ENCODE peak calls at places on chromosomes 16 and 17, in six cellular contexts. K, S, V, U, W and M are unnamed samples.

GRCh38 chr17:3892095-3892998 is 506 bp downstream of the CAMKK1 start:
- DNase-seq in K (peak; percentile 85), S (peak; percentile 96), V (peak; percentile 23), U (peak; percentile 93), W (peak; percentile 69), M (peak; percentile 94)

GRCh38 chr16:49833796-49834195 is 22.1 kb downstream of the ZNF423 start:
- DNase-seq in K (no peak), S (peak; percentile 69), V (no peak), U (no peak), W (no peak), M (no peak)

GRCh38 chr17:73261952-73262675 is 434 bp upstream of the CPSF4L start:
- DNase-seq in K (no peak), S (peak; percentile 67), V (no peak), U (no peak), W (no peak), M (peak; percentile 40)

GRCh38 chr17:77323413-77324171 is 182.8 kb downstream of the SEC14L1 start:
- DNase-seq in K (peak; percentile 62), S (peak; percentile 82), V (no peak), U (peak; percentile 68), W (peak; percentile 25), M (peak; percentile 92)

GRCh38 chr17:58335779-58336455 is 7.3 kb upstream of the TSPOAP1 start:
- DNase-seq in K (no peak), S (peak; percentile 58), V (peak; percentile 91), U (peak; percentile 57), W (peak; percentile 41), M (peak; percentile 68)

GRCh38 chr17:49835472-49835871 is 12.4 kb downstream of the TAC4 start:
- DNase-seq in K (no peak), S (no peak), V (no peak), U (no peak), W (no peak), M (no peak)

GRCh38 chr16:30407794-30408534 is 558 bp downstream of the ZNF771 start:
- DNase-seq in K (peak; percentile 54), S (no peak), V (no peak), U (no peak), W (no peak), M (no peak)

GRCh38 chr17:44014437-44015172 is at the start of gene TMEM101:
- DNase-seq in K (peak; percentile 94), S (peak; percentile 96), V (peak; percentile 91), U (peak; percentile 94), W (peak; percentile 97), M (peak; percentile 96)

GRCh38 chr16:28181557-28181914 is 30.2 kb downstream of the XPO6 start:
- DNase-seq in K (peak; percentile 34), S (peak; percentile 69), V (no peak), U (no peak), W (peak; percentile 61), M (no peak)

GRCh38 chr17:77890771-77891170 is 67.7 kb upstream of the TNRC6C start:
- DNase-seq in K (no peak), S (peak; percentile 42), V (no peak), U (peak; percentile 31), W (no peak), M (peak; percentile 39)

GRCh38 chr17:7912927-7913524 is 3.1 kb downstream of the RNF227 start:
- DNase-seq in K (no peak), S (no peak), V (peak; percentile 83), U (no peak), W (peak; percentile 73), M (no peak)

GRCh38 chr16:57648125-57648524 is 19.7 kb downstream of the ADGRG1 start:
- DNase-seq in K (no peak), S (no peak), V (peak; percentile 34), U (no peak), W (no peak), M (no peak)

GRCh38 chr17:77372444-77373297 is 231.9 kb downstream of the SEC14L1 start:
- DNase-seq in K (peak; percentile 94), S (peak; percentile 95), V (peak; percentile 75), U (peak; percentile 86), W (no peak), M (peak; percentile 96)

GRCh38 chr16:175145-175949 is 1.1 kb upstream of the HBA1 start:
- DNase-seq in K (no peak), S (no peak), V (no peak), U (no peak), W (no peak), M (peak; percentile 19)

GRCh38 chr16:265002-265529 is 10.7 kb downstream of the RGS11 start:
- DNase-seq in K (no peak), S (no peak), V (no peak), U (no peak), W (no peak), M (no peak)

GRCh38 chr16:82082543-82083244 is 47.6 kb downstream of the HSD17B2 start:
- DNase-seq in K (no peak), S (no peak), V (peak; percentile 28), U (no peak), W (peak; percentile 62), M (no peak)

GRCh38 chr17:8375738-8376259 is 705 bp downstream of the KRABD2 start:
- DNase-seq in K (no peak), S (no peak), V (no peak), U (no peak), W (no peak), M (no peak)

GRCh38 chr17:63066158-63066808 is 100.2 kb downstream of the TANC2 start:
- DNase-seq in K (no peak), S (peak; percentile 60), V (no peak), U (no peak), W (no peak), M (peak; percentile 33)

GRCh38 chr17:28174352-28175046 is 132.0 kb downstream of the NLK start:
- DNase-seq in K (no peak), S (no peak), V (no peak), U (no peak), W (peak; percentile 13), M (no peak)

GRCh38 chr17:17497065-17497844 is 1.1 kb upstream of the RASD1 start:
- DNase-seq in K (no peak), S (no peak), V (no peak), U (no peak), W (no peak), M (peak; percentile 57)

GRCh38 chr16:54346046-54346445 is 59.5 kb upstream of the IRX3 start:
- DNase-seq in K (no peak), S (no peak), V (no peak), U (no peak), W (no peak), M (no peak)

GRCh38 chr17:37481001-37481665 is 8.6 kb upstream of the DUSP14 start:
- DNase-seq in K (no peak), S (no peak), V (no peak), U (no peak), W (no peak), M (no peak)

GRCh38 chr17:1865252-1866037 is 35.6 kb downstream of the RPA1 start:
- DNase-seq in K (no peak), S (no peak), V (peak; percentile 56), U (peak; percentile 57), W (peak; percentile 64), M (no peak)

GRCh38 chr17:27538156-27538955 is 82.1 kb downstream of the KSR1 start:
- DNase-seq in K (no peak), S (no peak), V (no peak), U (no peak), W (no peak), M (no peak)

GRCh38 chr16:78791011-78791410 is 691.6 kb downstream of the WWOX start:
- DNase-seq in K (no peak), S (no peak), V (no peak), U (no peak), W (no peak), M (no peak)

GRCh38 chr17:83037084-83037950 is 42.1 kb upstream of the METRNL start:
- DNase-seq in K (no peak), S (peak; percentile 46), V (no peak), U (no peak), W (no peak), M (no peak)

GRCh38 chr17:44536090-44536960 is 21.0 kb upstream of the FZD2 start:
- DNase-seq in K (peak; percentile 30), S (no peak), V (no peak), U (no peak), W (no peak), M (no peak)

GRCh38 chr17:32943647-32944191 is 15.8 kb downstream of the TMEM98 start:
- DNase-seq in K (no peak), S (peak; percentile 68), V (no peak), U (no peak), W (no peak), M (no peak)

GRCh38 chr17:64572682-64573154 is 65.9 kb downstream of the CEP95 start:
- DNase-seq in K (no peak), S (no peak), V (no peak), U (no peak), W (peak; percentile 70), M (no peak)
- H3K36me3 ChIP-seq in K (peaks cover 3% of the 10 kb centered on the region), S (peaks cover 14% of the 10 kb centered on the region), V (no peaks in the 10 kb centered on the region), U (peaks cover 66% of the 10 kb centered on the region), W (peaks cover 54% of the 10 kb centered on the region), M (peaks cover 4% of the 10 kb centered on the region)

DNA sequence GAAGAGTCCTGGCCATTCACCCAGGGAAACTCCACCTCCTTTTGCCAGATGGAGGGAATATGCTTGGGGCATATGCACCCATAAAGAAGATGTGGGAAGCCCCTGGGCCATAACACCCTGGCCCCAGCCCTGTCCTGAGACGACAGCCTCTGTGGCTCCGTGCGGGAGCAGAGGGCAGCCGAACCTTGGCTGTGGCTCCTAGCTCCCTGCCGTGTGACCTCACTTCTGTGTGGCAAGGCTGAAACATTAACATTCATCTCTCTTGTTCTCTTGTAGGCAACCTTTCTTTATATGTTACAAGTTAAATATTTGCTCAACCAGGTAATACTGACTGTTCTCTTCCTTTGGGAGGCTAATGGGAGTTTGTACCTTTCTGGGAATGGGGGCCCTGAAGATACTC is 17.5 kb downstream of the SLC47A1 start:
- DNase-seq in K (no peak), S (no peak), V (no peak), U (no peak), W (peak; percentile 12), M (no peak)
- H3K4me3 ChIP-seq in K (no peak overlapping the region), S (no peak overlapping the region), V (no peak overlapping the region), U (no peak overlapping the region), W (no peak overlapping the region), M (no peak overlapping the region)

DNA sequence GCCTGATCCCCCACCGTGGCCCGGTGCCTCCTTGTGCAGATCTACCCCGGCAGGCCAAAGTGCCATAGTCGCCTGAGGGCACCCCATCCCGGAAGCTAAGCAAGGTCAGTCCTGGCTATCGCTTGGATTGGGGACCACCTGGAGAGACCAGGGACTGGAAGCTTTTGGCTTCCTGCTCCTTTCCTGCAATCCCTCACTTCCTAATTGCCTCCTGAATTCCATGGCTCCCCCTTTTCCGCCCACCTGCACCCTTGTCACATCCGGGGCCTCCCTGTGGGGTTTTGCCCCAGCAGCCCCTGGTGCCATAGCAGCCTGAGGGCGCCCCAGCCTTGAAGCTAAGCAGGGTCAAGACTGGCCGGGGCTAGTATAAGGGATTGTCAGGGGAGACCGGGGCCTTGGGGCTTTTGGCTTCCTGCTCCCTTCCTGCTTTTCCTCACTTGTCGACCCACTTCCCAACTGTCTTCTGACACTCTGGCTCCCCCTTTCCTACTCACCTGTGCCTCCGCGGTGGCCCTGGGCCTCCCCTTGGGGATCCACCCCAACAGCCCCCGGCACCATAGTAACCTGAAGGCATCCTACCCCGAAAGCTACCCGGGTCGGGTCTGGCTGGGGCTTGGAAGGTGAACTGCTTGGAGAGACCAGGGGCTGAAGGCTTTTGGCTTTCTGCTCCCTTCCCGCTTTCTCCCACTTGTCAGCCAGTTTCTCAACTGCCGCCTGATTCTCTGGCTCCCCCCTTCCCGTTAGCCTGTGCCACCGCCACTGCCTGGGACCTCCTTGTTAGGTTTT is 2293.6 kb downstream of the TP53TG3F start:
- DNase-seq in K (no peak), S (peak; percentile 58), V (no peak), U (peak; percentile 30), W (no peak), M (peak; percentile 57)
- H3K9me3 ChIP-seq in K (no peaks in the 10 kb centered on the region), S (no peaks in the 10 kb centered on the region), V (no peaks in the 10 kb centered on the region), U (peaks cover 6% of the 10 kb centered on the region), W (no peaks in the 10 kb centered on the region), M (peaks cover 3% of the 10 kb centered on the region)

GRCh38 chr16:77398495-77398894 is 36.3 kb downstream of the ADAMTS18 start:
- DNase-seq in K (no peak), S (no peak), V (no peak), U (no peak), W (no peak), M (no peak)
- H3K36me3 ChIP-seq in K (no peaks in the 10 kb centered on the region), S (no peaks in the 10 kb centered on the region), V (no peaks in the 10 kb centered on the region), U (no peaks in the 10 kb centered on the region), W (no peaks in the 10 kb centered on the region), M (no peaks in the 10 kb centered on the region)